ENCODE peak calls at places on chromosome 1, in five cellular contexts. X is Calu3; M is activated CD4-positive, alpha-beta T cell treated with anti-CD3 and anti-CD28 coated beads, Interleukin-2, amount 10 ng/mL, durations not matched to agents 7 days and 5 days; A is activated CD4-positive, CD25-positive, alpha-beta regulatory T cell treated with anti-CD3 and anti-CD28 coated beads, Interleukin-2, amount 50 U/mL, for 72 hours; V is cardiac fibroblast. R is an unnamed sample.

GRCh38 chr1:172477741-172478140 is 33.9 kb upstream of the PIGC start:
- DNase-seq in A (no peak), V (no peak), M (no peak), X (no peak), R (no peak)

GRCh38 chr1:221206076-221206475 is 326.8 kb downstream of the HLX start:
- DNase-seq in X (no peak), A (no peak), V (no peak), M (no peak), R (no peak)

GRCh38 chr1:181135815-181136737 is 47.6 kb downstream of the IER5 start:
- DNase-seq in A (no peak), V (peak; percentile 63), X (no peak), M (no peak), R (no peak)

GRCh38 chr1:119743308-119743707 is 25.4 kb downstream of the HMGCS2 start:
- DNase-seq in A (no peak), M (no peak), X (no peak), V (peak; percentile 24), R (no peak)

GRCh38 chr1:25912076-25912831 is 6.0 kb upstream of the STMN1 start:
- DNase-seq in V (peak; percentile 66), A (no peak), M (no peak), X (no peak), R (no peak)

GRCh38 chr1:62905872-62906271 is 121.9 kb downstream of the ATG4C start:
- DNase-seq in A (no peak), V (no peak), X (no peak), M (no peak), R (no peak)

GRCh38 chr1:28510350-28511223 is 4.7 kb downstream of the RCC1 start:
- DNase-seq in M (no peak), V (peak; percentile 49), A (no peak), X (no peak), R (peak; percentile 49)

GRCh38 chr1:245242989-245243388 is 88.2 kb downstream of the KIF26B start:
- DNase-seq in A (no peak), X (no peak), M (no peak), V (no peak), R (no peak)

GRCh38 chr1:180185281-180185680 is 30.6 kb downstream of the QSOX1 start:
- DNase-seq in V (no peak), M (no peak), X (no peak), A (no peak), R (no peak)

GRCh38 chr1:36160949-36161485 is 5.1 kb downstream of the MAP7D1 start:
- DNase-seq in V (peak; percentile 75), X (peak; percentile 65), M (peak; percentile 79), A (peak; percentile 68), R (peak; percentile 21)

GRCh38 chr1:41532206-41532975 is 47.9 kb upstream of the EDN2 start:
- DNase-seq in X (no peak), V (no peak), A (no peak), M (no peak), R (no peak)

GRCh38 chr1:15835205-15835740 is 12.2 kb upstream of the SPEN start:
- DNase-seq in A (no peak), X (no peak), V (peak; percentile 27), M (peak; percentile 41), R (no peak)

GRCh38 chr1:190000365-190000872 is 477.2 kb downstream of the BRINP3 start:
- DNase-seq in V (no peak), A (no peak), M (no peak), X (no peak), R (no peak)

GRCh38 chr1:248837794-248838356 is at the start of gene ZNF672:
- DNase-seq in X (peak; percentile 99), A (peak; percentile 92), M (peak; percentile 96), V (peak; percentile 99), R (peak; percentile 99)

GRCh38 chr1:202207292-202207691 is 13.7 kb downstream of the LGR6 start:
- DNase-seq in V (peak; percentile 86), M (no peak), X (no peak), A (no peak), R (no peak)

GRCh38 chr1:245896258-245896657 is 610.8 kb downstream of the SMYD3 start:
- DNase-seq in A (no peak), X (no peak), M (no peak), V (no peak), R (no peak)

GRCh38 chr1:177934927-177935326 is 34.9 kb downstream of the SEC16B start:
- DNase-seq in A (no peak), V (no peak), M (no peak), X (no peak), R (no peak)

GRCh38 chr1:194476872-194477271 is 1290.5 kb upstream of the B3GALT2 start:
- DNase-seq in V (no peak), A (no peak), X (no peak), M (no peak), R (no peak)

GRCh38 chr1:212237651-212238050 is 47.6 kb upstream of the PPP2R5A start:
- DNase-seq in X (peak; percentile 60), A (no peak), V (no peak), M (no peak), R (peak; percentile 64)

GRCh38 chr1:14955986-14956385 is 197.6 kb upstream of the TMEM51 start:
- DNase-seq in X (no peak), A (no peak), V (no peak), M (no peak), R (no peak)

GRCh38 chr1:146034976-146035469 is 13.5 kb upstream of the HJV start:
- DNase-seq in M (no peak), X (peak; percentile 20), A (no peak), V (peak; percentile 28), R (peak; percentile 57)

GRCh38 chr1:172394167-172394751 is 26.2 kb upstream of the C1orf105 start:
- DNase-seq in X (peak; percentile 29), V (no peak), A (peak; percentile 48), M (peak; percentile 87), R (peak; percentile 96)

GRCh38 chr1:226993676-226994356 is 53.7 kb downstream of the COQ8A start:
- DNase-seq in X (no peak), M (no peak), V (no peak), A (no peak), R (no peak)

GRCh38 chr1:41354956-41355355 is 6.3 kb upstream of the FOXO6 start:
- DNase-seq in M (no peak), X (no peak), A (no peak), V (no peak), R (no peak)

GRCh38 chr1:109140384-109140783 is 26.5 kb downstream of the ELAPOR1 start:
- DNase-seq in A (no peak), X (no peak), V (no peak), M (no peak), R (no peak)

GRCh38 chr1:69824932-69825331 is 257.2 kb downstream of the LRRC7 start:
- DNase-seq in M (no peak), X (no peak), V (no peak), A (no peak), R (no peak)

GRCh38 chr1:116127848-116128540 is 16.8 kb downstream of the MAB21L3 start:
- DNase-seq in X (no peak), M (no peak), A (no peak), V (no peak), R (no peak)

GRCh38 chr1:2326524-2326923 is 64.8 kb downstream of the MORN1 start:
- DNase-seq in X (no peak), V (no peak), A (no peak), M (no peak), R (no peak)

GRCh38 chr1:15866696-15867687 is 19.5 kb downstream of the SPEN start:
- DNase-seq in X (no peak), A (no peak), V (peak; percentile 54), M (no peak), R (no peak)

GRCh38 chr1:231460614-231461013 is 38.5 kb upstream of the EGLN1 start:
- DNase-seq in X (no peak), A (no peak), V (peak; percentile 18), M (peak; percentile 86), R (peak; percentile 69)

GRCh38 chr1:77044133-77044849 is 174.9 kb downstream of the PIGK start:
- DNase-seq in V (no peak), A (no peak), M (no peak), X (no peak), R (no peak)

GRCh38 chr1:25568090-25568833 is 24.9 kb downstream of the LDLRAP1 start:
- DNase-seq in M (no peak), V (peak; percentile 62), A (no peak), X (peak; percentile 67), R (no peak)

GRCh38 chr1:16207318-16208269 is 4.9 kb downstream of the ARHGEF19 start:
- DNase-seq in A (no peak), M (no peak), X (no peak), V (peak; percentile 22), R (no peak)

GRCh38 chr1:173301507-173301906 is 94.4 kb upstream of the TNFSF4 start:
- DNase-seq in M (no peak), A (no peak), V (no peak), X (no peak), R (no peak)

GRCh38 chr1:193747579-193747978 is 561.2 kb upstream of the B3GALT2 start:
- DNase-seq in A (no peak), X (no peak), M (no peak), V (peak; percentile 29), R (no peak)

GRCh38 chr1:212667223-212668139 is 32.2 kb downstream of the BATF3 start:
- DNase-seq in A (no peak), V (peak; percentile 94), M (no peak), X (peak; percentile 44), R (no peak)

R was measured in MM.1S.